ENCODE peak calls at places on chromosomes 13 and 19, in ten cellular contexts. P is CD4-positive, CD25-positive, alpha-beta regulatory T cell; G is fibroblast of mammary gland; R is mammary epithelial cell; F is GF-D8; K is Daoy; M is H54; W is tibial nerve; I is nephron progenitor cell; L is T1000. T is an unnamed sample.

GRCh38 chr13:50376895-50377575 is 361.8 kb downstream of the KCNRG start:
- DNase-seq in P (no peak), G (no peak), R (no peak), F (no peak), K (no peak), M (no peak), W (no peak), I (no peak), L (no peak), T (no peak)

GRCh38 chr19:40271706-40272105 is 13.4 kb downstream of the AKT2 start:
- DNase-seq in P (no peak), G (no peak), R (no peak), F (no peak), K (no peak), M (no peak), W (no peak), I (no peak), L (no peak), T (no peak)

GRCh38 chr19:49502866-49503581 is 6.8 kb downstream of the RPS11 start:
- DNase-seq in P (peak; percentile 76), G (peak; percentile 83), R (peak; percentile 48), F (no peak), K (peak; percentile 74), M (no peak), W (peak; percentile 32), I (no peak), L (peak; percentile 40), T (no peak)

GRCh38 chr19:19329199-19329598 is 8.6 kb downstream of the MAU2 start:
- DNase-seq in P (no peak), G (no peak), R (no peak), F (peak; percentile 50), K (no peak), M (no peak), W (no peak), I (no peak), L (no peak), T (no peak)

GRCh38 chr13:103788061-103788652 is 721.9 kb upstream of the SLC10A2 start:
- DNase-seq in P (no peak), G (no peak), R (no peak), F (no peak), K (no peak), M (no peak), W (no peak), I (peak; percentile 8), L (no peak), T (no peak)

GRCh38 chr13:42354246-42355117 is 82.5 kb downstream of the AKAP11 start:
- DNase-seq in P (peak; percentile 40), G (peak; percentile 76), R (peak; percentile 74), F (no peak), K (peak; percentile 37), M (no peak), W (no peak), I (no peak), L (no peak), T (no peak)

GRCh38 chr13:113178070-113178895 is 19.8 kb downstream of the PROZ start:
- DNase-seq in P (no peak), G (peak; percentile 90), R (peak; percentile 51), F (no peak), K (peak; percentile 78), M (peak; percentile 90), W (no peak), I (no peak), L (peak; percentile 95), T (no peak)

GRCh38 chr13:100394005-100394695 is 194.4 kb downstream of the GGACT start:
- DNase-seq in P (peak; percentile 11), G (peak; percentile 98), R (no peak), F (no peak), K (peak; percentile 49), M (peak; percentile 20), W (no peak), I (no peak), L (no peak), T (no peak)

GRCh38 chr19:29812080-29812880 is 489 bp downstream of the CCNE1 start:
- DNase-seq in P (no peak), G (no peak), R (no peak), F (no peak), K (no peak), M (no peak), W (no peak), I (peak; percentile 57), L (no peak), T (no peak)

GRCh38 chr19:12527034-12527836 is 24.0 kb downstream of the ZNF564 start:
- DNase-seq in P (peak; percentile 12), G (peak; percentile 62), R (peak; percentile 17), F (no peak), K (no peak), M (no peak), W (no peak), I (no peak), L (no peak), T (no peak)

GRCh38 chr19:18126097-18126496 is 26.9 kb upstream of the PIK3R2 start:
- DNase-seq in P (no peak), G (no peak), R (no peak), F (no peak), K (no peak), M (no peak), W (no peak), I (no peak), L (no peak), T (no peak)

GRCh38 chr19:29685326-29685725 is 20.1 kb downstream of the PLEKHF1 start:
- DNase-seq in P (no peak), G (peak; percentile 52), R (peak; percentile 31), F (no peak), K (peak; percentile 48), M (no peak), W (no peak), I (no peak), L (no peak), T (no peak)

GRCh38 chr19:49244256-49244655 is 80.7 kb downstream of the SLC6A16 start:
- DNase-seq in P (no peak), G (no peak), R (no peak), F (no peak), K (no peak), M (no peak), W (no peak), I (no peak), L (no peak), T (no peak)

GRCh38 chr19:39502640-39503417 is 4.1 kb downstream of the DLL3 start:
- DNase-seq in P (peak; percentile 75), G (peak; percentile 70), R (peak; percentile 53), F (peak; percentile 26), K (peak; percentile 86), M (peak; percentile 97), W (no peak), I (peak; percentile 84), L (peak; percentile 33), T (no peak)

GRCh38 chr13:40336228-40337221 is 329.9 kb downstream of the FOXO1 start:
- DNase-seq in P (no peak), G (no peak), R (no peak), F (no peak), K (no peak), M (no peak), W (no peak), I (no peak), L (no peak), T (no peak)

GRCh38 chr19:7986321-7987083 is 18.9 kb downstream of the ELAVL1 start:
- DNase-seq in P (no peak), G (peak; percentile 76), R (peak; percentile 47), F (no peak), K (peak; percentile 41), M (no peak), W (no peak), I (no peak), L (peak; percentile 11), T (no peak)

GRCh38 chr19:58354478-58355030 is 1.3 kb upstream of the A1BG start:
- DNase-seq in P (no peak), G (no peak), R (no peak), F (no peak), K (no peak), M (no peak), W (no peak), I (no peak), L (no peak), T (no peak)

GRCh38 chr19:48713864-48714755 is 5.4 kb downstream of the MAMSTR start:
- DNase-seq in P (peak; percentile 96), G (peak; percentile 98), R (peak; percentile 100), F (peak; percentile 95), K (peak; percentile 100), M (peak; percentile 93), W (peak; percentile 99), I (peak; percentile 99), L (peak; percentile 99), T (peak; percentile 94)

GRCh38 chr19:16442386-16443276 is 29.1 kb downstream of the EPS15L1 start:
- DNase-seq in P (no peak), G (no peak), R (no peak), F (no peak), K (no peak), M (no peak), W (no peak), I (no peak), L (no peak), T (no peak)

GRCh38 chr13:73984949-73985691 is 149.1 kb downstream of the KLF12 start:
- DNase-seq in P (peak; percentile 60), G (no peak), R (no peak), F (no peak), K (no peak), M (no peak), W (no peak), I (no peak), L (no peak), T (no peak)

GRCh38 chr13:86838411-86839120 is 832.6 kb upstream of the SLITRK5 start:
- DNase-seq in P (no peak), G (no peak), R (no peak), F (no peak), K (no peak), M (no peak), W (no peak), I (no peak), L (no peak), T (no peak)

GRCh38 chr13:49218493-49219051 is 1.6 kb upstream of the MLNR start:
- DNase-seq in P (no peak), G (no peak), R (no peak), F (no peak), K (no peak), M (no peak), W (no peak), I (peak; percentile 14), L (no peak), T (no peak)

GRCh38 chr13:44244288-44244687 is 129.3 kb upstream of the SERP2 start:
- DNase-seq in P (no peak), G (peak; percentile 95), R (peak; percentile 32), F (no peak), K (peak; percentile 81), M (no peak), W (no peak), I (no peak), L (no peak), T (no peak)

GRCh38 chr13:36148436-36148835 is 17.3 kb upstream of the DCLK1 start:
- DNase-seq in P (no peak), G (peak; percentile 59), R (no peak), F (no peak), K (no peak), M (no peak), W (no peak), I (no peak), L (no peak), T (no peak)

GRCh38 chr13:46953331-46953730 is 56.5 kb upstream of the HTR2A start:
- DNase-seq in P (no peak), G (no peak), R (no peak), F (no peak), K (no peak), M (no peak), W (no peak), I (no peak), L (no peak), T (no peak)

GRCh38 chr19:38383184-38383583 is 4.7 kb downstream of the GGN start:
- DNase-seq in P (no peak), G (no peak), R (no peak), F (no peak), K (no peak), M (no peak), W (no peak), I (no peak), L (no peak), T (no peak)

GRCh38 chr13:50140742-50141659 is 125.8 kb downstream of the KCNRG start:
- DNase-seq in P (no peak), G (no peak), R (no peak), F (no peak), K (no peak), M (no peak), W (no peak), I (no peak), L (no peak), T (no peak)

GRCh38 chr19:38666662-38667448 is 19.4 kb downstream of the ACTN4 start:
- DNase-seq in P (peak; percentile 53), G (peak; percentile 84), R (peak; percentile 74), F (no peak), K (peak; percentile 88), M (no peak), W (no peak), I (no peak), L (peak; percentile 37), T (no peak)

T was measured in omental fat pad.